ENCODE peak calls at places on chromosome 10, in five cellular contexts. D is prostate gland, O is endothelial cell of umbilical vein, V is ovary, B is heart left ventricle. T is an unnamed sample.

GRCh38 chr10:27801171-27801785 is 55.7 kb upstream of the MKX start:
- DNase-seq in D (no peak), O (no peak), V (no peak), B (no peak), T (no peak)

GRCh38 chr10:15370741-15371701 is at the start of gene FAM171A1:
- DNase-seq in D (peak; percentile 59), O (no peak), V (peak; percentile 68), B (peak; percentile 45), T (peak; percentile 30)

GRCh38 chr10:97319671-97320479 is 804 bp downstream of the FRAT1 start:
- DNase-seq in D (no peak), O (peak; percentile 46), V (peak; percentile 49), B (peak; percentile 54), T (no peak)

GRCh38 chr10:46272863-46273415 is 13.9 kb upstream of the ANTXRL start:
- DNase-seq in D (no peak), O (no peak), V (no peak), B (no peak), T (peak; percentile 7)

GRCh38 chr10:15211464-15211979 is 43.0 kb upstream of the NMT2 start:
- DNase-seq in D (no peak), O (peak; percentile 19), V (no peak), B (no peak), T (no peak)

GRCh38 chr10:63129888-63130287 is 3.2 kb upstream of the NRBF2 start:
- DNase-seq in D (no peak), O (no peak), V (no peak), B (no peak), T (no peak)

GRCh38 chr10:104639595-104640338 is 1.3 kb upstream of the SORCS3 start:
- DNase-seq in D (no peak), O (no peak), V (no peak), B (no peak), T (no peak)

GRCh38 chr10:66176772-66177171 is 749.1 kb upstream of the LRRTM3 start:
- DNase-seq in D (no peak), O (no peak), V (no peak), B (no peak), T (no peak)

GRCh38 chr10:57955076-57955475 is 312.6 kb downstream of the IPMK start:
- DNase-seq in D (no peak), O (no peak), V (no peak), B (no peak), T (no peak)

GRCh38 chr10:3530346-3531096 is 254.5 kb downstream of the KLF6 start:
- DNase-seq in D (no peak), O (no peak), V (no peak), B (no peak), T (no peak)

GRCh38 chr10:7956508-7956907 is 98.0 kb upstream of the GATA3 start:
- DNase-seq in D (no peak), O (peak; percentile 75), V (no peak), B (no peak), T (no peak)

GRCh38 chr10:91683976-91684375 is 51.1 kb upstream of the PPP1R3C start:
- DNase-seq in D (no peak), O (no peak), V (no peak), B (no peak), T (no peak)

GRCh38 chr10:64080071-64080470 is 558.9 kb downstream of the REEP3 start:
- DNase-seq in D (no peak), O (no peak), V (no peak), B (no peak), T (no peak)

GRCh38 chr10:33094263-33095051 is 136.4 kb upstream of the ITGB1 start:
- DNase-seq in D (no peak), O (no peak), V (no peak), B (peak; percentile 22), T (no peak)

GRCh38 chr10:32239770-32240169 is 107.2 kb downstream of the EPC1 start:
- DNase-seq in D (no peak), O (no peak), V (no peak), B (no peak), T (no peak)

GRCh38 chr10:118851062-118852035 is 96.6 kb upstream of the CACUL1 start:
- DNase-seq in D (no peak), O (no peak), V (no peak), B (no peak), T (no peak)

GRCh38 chr10:131758062-131758941 is 142.5 kb upstream of the PPP2R2D start:
- DNase-seq in D (no peak), O (no peak), V (no peak), B (no peak), T (no peak)

GRCh38 chr10:100697070-100697469 is 48.3 kb upstream of the PAX2 start:
- DNase-seq in D (no peak), O (peak; percentile 44), V (no peak), B (no peak), T (no peak)

GRCh38 chr10:86090807-86091206 is 275.8 kb downstream of the GRID1 start:
- DNase-seq in D (no peak), O (no peak), V (no peak), B (no peak), T (no peak)

GRCh38 chr10:128063736-128064614 is 62.2 kb downstream of the MKI67 start:
- DNase-seq in D (peak; percentile 47), O (no peak), V (no peak), B (peak; percentile 38), T (no peak)

GRCh38 chr10:126972622-126973414 is 67.6 kb downstream of the DOCK1 start:
- DNase-seq in D (no peak), O (peak; percentile 88), V (no peak), B (no peak), T (no peak)

GRCh38 chr10:116006508-116006907 is 266.5 kb downstream of the GFRA1 start:
- DNase-seq in D (no peak), O (no peak), V (no peak), B (no peak), T (no peak)

GRCh38 chr10:23338155-23338828 is 6.3 kb downstream of the C10orf67 start:
- DNase-seq in D (no peak), O (no peak), V (no peak), B (no peak), T (no peak)

GRCh38 chr10:30083934-30084333 is 24.5 kb upstream of the JCAD start:
- DNase-seq in D (no peak), O (no peak), V (no peak), B (no peak), T (no peak)

GRCh38 chr10:75722609-75723008 is 291.2 kb downstream of the LRMDA start:
- DNase-seq in D (no peak), O (no peak), V (no peak), B (no peak), T (no peak)

GRCh38 chr10:128576916-128577670 is 450.9 kb upstream of the MKI67 start:
- DNase-seq in D (no peak), O (no peak), V (no peak), B (no peak), T (no peak)

GRCh38 chr10:125049216-125049903 is 107.4 kb downstream of the ZRANB1 start:
- DNase-seq in D (no peak), O (peak; percentile 87), V (no peak), B (no peak), T (no peak)

GRCh38 chr10:120473593-120473992 is 16.6 kb downstream of the PLPP4 start:
- DNase-seq in D (no peak), O (no peak), V (no peak), B (no peak), T (no peak)

GRCh38 chr10:131406676-131407392 is 95.3 kb upstream of the TCERG1L start:
- DNase-seq in D (no peak), O (no peak), V (no peak), B (no peak), T (no peak)

GRCh38 chr10:8396675-8397074 is 342.2 kb downstream of the GATA3 start:
- DNase-seq in D (no peak), O (no peak), V (no peak), B (no peak), T (no peak)

GRCh38 chr10:62388328-62388727 is 14.2 kb downstream of the ZNF365 start:
- DNase-seq in D (no peak), O (no peak), V (no peak), B (no peak), T (no peak)

GRCh38 chr10:101095550-101096213 is 33.9 kb downstream of the KAZALD1 start:
- DNase-seq in D (peak; percentile 64), O (peak; percentile 63), V (peak; percentile 40), B (peak; percentile 36), T (peak; percentile 32)

GRCh38 chr10:75283150-75284096 is 47.7 kb upstream of the COMTD1 start:
- DNase-seq in D (peak; percentile 54), O (no peak), V (peak; percentile 49), B (peak; percentile 29), T (peak; percentile 56)

GRCh38 chr10:48251152-48251524 is 23.4 kb downstream of the FRMPD2 start:
- DNase-seq in D (peak; percentile 48), O (no peak), V (no peak), B (no peak), T (no peak)
- H3K27ac ChIP-seq in D (peak overlapping the region; percentile 37), O (no peak overlapping the region), V (no peak overlapping the region), B (no peak overlapping the region), T (no peak overlapping the region)

GRCh38 chr10:114762811-114763210 is 58.8 kb upstream of the FHIP2A start:
- DNase-seq in D (no peak), O (no peak), V (no peak), B (no peak), T (no peak)
- TF ChIP-seq POLR2A in D (no peak), O (no peak), V (no peak), B (no peak), T (no peak)

DNA sequence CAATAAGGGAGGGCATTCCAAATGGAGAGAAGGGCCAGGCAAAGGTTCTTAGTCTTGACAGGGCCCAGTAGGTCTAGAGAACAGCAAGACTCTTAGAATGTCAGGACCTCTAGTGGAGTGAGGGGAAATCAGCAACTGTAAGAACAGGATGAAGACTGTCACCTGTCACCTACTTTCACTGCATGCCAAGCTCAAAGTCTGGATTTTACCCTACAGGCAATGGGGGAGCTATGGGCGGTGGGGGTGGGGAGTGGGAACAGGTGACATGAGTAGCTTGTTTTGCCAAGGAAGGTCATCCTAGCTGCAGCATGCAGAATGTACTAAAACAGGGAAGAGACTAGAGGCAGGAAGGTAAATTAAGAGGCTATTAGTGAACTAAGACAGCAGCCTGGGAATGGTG is 18.3 kb downstream of the GOT1 start:
- DNase-seq in D (no peak), O (no peak), V (no peak), B (no peak), T (no peak)
- TF ChIP-seq CTCF in D (no peak), O (no peak), V (no peak), B (no peak), T (no peak)

DNA sequence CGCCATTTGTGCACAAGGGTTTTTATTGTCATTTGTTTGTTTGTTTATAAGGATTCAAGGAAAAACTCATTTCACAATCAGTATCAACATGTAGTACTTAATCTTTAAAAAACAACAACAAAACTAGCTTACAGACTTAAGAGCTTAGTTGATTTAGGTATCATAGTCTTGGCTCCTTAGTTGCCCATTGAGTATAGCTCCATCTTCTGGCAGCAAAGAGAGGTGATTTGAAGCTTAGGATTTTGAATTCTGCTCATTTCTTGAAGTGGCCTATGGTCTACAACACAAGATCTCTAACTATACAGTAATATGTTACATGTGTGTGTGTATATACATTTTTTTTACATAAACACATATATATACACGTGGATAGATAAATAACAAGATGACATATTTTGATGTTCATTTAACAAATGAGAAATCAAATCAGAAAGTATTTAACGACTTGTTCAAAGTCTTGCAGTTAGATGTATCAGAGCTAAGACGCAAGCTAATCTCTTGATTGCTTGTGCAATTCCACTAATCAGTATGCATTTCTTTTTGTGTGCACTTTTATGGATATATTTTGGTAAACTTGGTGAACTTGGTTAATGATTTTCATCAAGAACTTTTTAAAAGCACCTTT is 307.3 kb downstream of the CAMK1D start:
- DNase-seq in D (peak; percentile 29), O (peak; percentile 58), V (no peak), B (no peak), T (no peak)
- H3K27ac ChIP-seq in D (no peak overlapping the region), O (no peak overlapping the region), V (no peak overlapping the region), B (no peak overlapping the region), T (no peak overlapping the region)